ENCODE peak calls at places on chromosome 1, in six cellular contexts. W is ureter, L is neural crest cell, R is WERI-Rb-1, H is cardiac septum, D is stomach. G is an unnamed sample.

GRCh38 chr1:46087891-46088290 is 44.5 kb downstream of the PIK3R3 start:
- DNase-seq in W (no peak), L (no peak), D (no peak), H (no peak), R (no peak), G (no peak)

GRCh38 chr1:215526147-215526845 is 40.8 kb upstream of the KCTD3 start:
- DNase-seq in R (no peak), H (no peak), D (no peak), L (no peak), W (no peak), G (no peak)

GRCh38 chr1:221335161-221336101 is 406.5 kb downstream of the DUSP10 start:
- DNase-seq in L (no peak), W (peak), H (no peak), D (no peak), R (no peak), G (peak)

GRCh38 chr1:64553285-64553684 is 83.4 kb downstream of the CACHD1 start:
- DNase-seq in R (no peak), D (no peak), L (no peak), H (no peak), W (no peak), G (no peak)

GRCh38 chr1:111730282-111730681 is 8.9 kb downstream of the INKA2 start:
- DNase-seq in H (no peak), W (peak), L (no peak), D (no peak), R (no peak), G (no peak)

GRCh38 chr1:38559180-38559874 is 300.2 kb downstream of the RRAGC start:
- DNase-seq in H (peak), W (peak), D (peak), L (no peak), R (no peak), G (no peak)

GRCh38 chr1:145961425-145962156 is 2.8 kb downstream of the ANKRD34A start:
- DNase-seq in H (no peak), D (no peak), L (no peak), R (peak), W (no peak), G (no peak)

GRCh38 chr1:9792156-9793042 is 31.4 kb downstream of the CLSTN1 start:
- DNase-seq in R (no peak), L (no peak), D (no peak), W (no peak), H (no peak), G (no peak)

GRCh38 chr1:195373831-195374230 is 1234.4 kb downstream of the KCNT2 start:
- DNase-seq in D (no peak), W (no peak), H (no peak), R (no peak), L (no peak), G (no peak)

GRCh38 chr1:76430532-76430931 is 356.0 kb downstream of the ST6GALNAC3 start:
- DNase-seq in D (no peak), R (no peak), W (no peak), L (no peak), H (no peak), G (no peak)

G was measured in omental fat pad.